ENCODE peak calls at places on chromosomes 13 and 19, in eight cellular contexts. E is activated effector memory CD4-positive, alpha-beta T cell treated with Interleukin-2 at 50 U/mL for 16 hours; U is stimulated activated effector memory CD8-positive, alpha-beta T cell treated with anti-CD3 and anti-CD28 coated beads, Interleukin-12 subunit alpha, Interleukin-12 subunit beta, amount 100 ng/mL, for 72 hours; Y is left lobe of liver; I is NCI-H187 treated with DMSO at 0.1 percent for 48 hours; A is gastrocnemius medialis; H is Right ventricle myocardium superior; M is dermis microvascular lymphatic vessel endothelial cell. K is an unnamed sample.

GRCh38 chr13:24459234-24459633 is 53.3 kb downstream of the PARP4 start:
- DNase-seq in E (no peak), Y (no peak), M (no peak), I (no peak), H (no peak), U (no peak), A (no peak), K (no peak)

GRCh38 chr13:32316476-32316875 is 1.2 kb downstream of the BRCA2 start:
- DNase-seq in H (no peak), E (no peak), Y (no peak), A (no peak), M (no peak), I (no peak), U (no peak), K (no peak)

GRCh38 chr13:99034333-99035085 is 56.6 kb upstream of the DOCK9 start:
- DNase-seq in I (no peak), Y (no peak), H (no peak), E (no peak), U (no peak), M (no peak), A (no peak), K (no peak)

GRCh38 chr19:42274065-42274682 is 5.1 kb downstream of the CIC start:
- DNase-seq in A (no peak), M (no peak), U (no peak), I (no peak), Y (no peak), H (no peak), E (no peak), K (peak)

GRCh38 chr13:83372786-83373185 is 509.5 kb downstream of the SLITRK1 start:
- DNase-seq in E (no peak), H (no peak), U (no peak), M (no peak), A (no peak), I (no peak), Y (no peak), K (no peak)

GRCh38 chr13:44768775-44769578 is 192.8 kb upstream of the TSC22D1 start:
- DNase-seq in E (no peak), U (no peak), M (no peak), I (no peak), H (no peak), A (no peak), Y (no peak), K (no peak)

GRCh38 chr13:97648881-97649224 is 214.9 kb downstream of the RAP2A start:
- DNase-seq in E (no peak), Y (no peak), U (no peak), H (no peak), I (no peak), M (no peak), A (no peak), K (no peak)

GRCh38 chr19:11152318-11153062 is 3.1 kb downstream of the SPC24 start:
- DNase-seq in Y (peak), M (peak), E (no peak), I (no peak), A (peak), U (no peak), H (peak), K (peak)

GRCh38 chr13:29429496-29429895 is 166.0 kb downstream of the SLC7A1 start:
- DNase-seq in Y (no peak), H (no peak), E (no peak), M (no peak), A (no peak), I (no peak), U (no peak), K (no peak)

GRCh38 chr19:12773571-12773970 is 1.8 kb downstream of the HOOK2 start:
- DNase-seq in Y (no peak), E (no peak), A (peak), U (no peak), H (no peak), I (no peak), M (no peak), K (no peak)

GRCh38 chr19:6433663-6434062 is at the start of gene SLC25A41:
- DNase-seq in I (no peak), M (no peak), H (no peak), Y (no peak), U (no peak), A (no peak), E (no peak), K (no peak)

GRCh38 chr19:6213266-6213595 is 66.5 kb downstream of the MLLT1 start:
- DNase-seq in U (no peak), A (no peak), M (no peak), Y (no peak), E (no peak), I (no peak), H (peak), K (peak)

GRCh38 chr19:46190489-46190888 is 39.1 kb upstream of the IGFL1 start:
- DNase-seq in A (no peak), Y (no peak), M (no peak), U (no peak), I (no peak), H (no peak), E (no peak), K (no peak)

GRCh38 chr19:10402441-10403038 is 802 bp downstream of the CDC37 start:
- DNase-seq in A (no peak), M (peak), Y (no peak), E (no peak), I (no peak), H (peak), U (no peak), K (no peak)

GRCh38 chr13:95644611-95645052 is at the start of gene DZIP1:
- DNase-seq in I (no peak), A (peak), Y (peak), E (no peak), H (peak), U (no peak), M (no peak), K (peak)

GRCh38 chr19:16074488-16075365 is 1.6 kb upstream of the TPM4 start:
- DNase-seq in I (no peak), A (no peak), U (no peak), Y (no peak), H (no peak), M (no peak), E (no peak), K (peak)

GRCh38 chr19:49408816-49409440 is 14.3 kb downstream of the PTH2 start:
- DNase-seq in Y (no peak), M (no peak), U (no peak), I (no peak), E (no peak), A (no peak), H (no peak), K (no peak)

GRCh38 chr13:36847541-36848045 is 28.6 kb downstream of the RFXAP start:
- DNase-seq in A (no peak), I (no peak), M (no peak), Y (no peak), U (no peak), E (no peak), H (no peak), K (no peak)

GRCh38 chr19:7488736-7489353 is at the start of gene PEX11G:
- DNase-seq in E (peak), H (peak), M (peak), U (peak), A (peak), Y (peak), I (no peak), K (peak)

GRCh38 chr19:29680447-29680846 is 15.2 kb downstream of the PLEKHF1 start:
- DNase-seq in M (no peak), U (peak), I (no peak), H (peak), A (peak), E (peak), Y (no peak), K (peak)

GRCh38 chr19:4057913-4058695 is 8.6 kb downstream of the ZBTB7A start:
- DNase-seq in A (peak), H (peak), E (peak), I (no peak), M (peak), U (peak), Y (peak), K (peak)

GRCh38 chr19:42108527-42109389 is 23.5 kb downstream of the POU2F2 start:
- DNase-seq in Y (peak), M (peak), I (peak), E (peak), A (peak), U (peak), H (peak), K (no peak)

K was measured in kidney.